ENCODE peak calls at places on chromosomes 12 and 14, in six cellular contexts. M is tibial artery, I is WTC11, P is foreskin fibroblast, V is LNCaP clone FGC, F is type B pancreatic cell. N is an unnamed sample.

GRCh38 chr12:113310489-113310888 is 24.4 kb downstream of the SLC8B1 start:
- DNase-seq in P (no peak), V (no peak), F (no peak), I (no peak), M (no peak), N (no peak)

GRCh38 chr14:80315681-80316080 is 104.4 kb upstream of the DIO2 start:
- DNase-seq in I (no peak), P (no peak), V (no peak), F (no peak), M (no peak), N (no peak)

GRCh38 chr12:112798019-112798760 is 6.6 kb downstream of the RPH3A start:
- DNase-seq in V (no peak), I (no peak), F (no peak), M (no peak), P (no peak), N (no peak)

GRCh38 chr12:45591635-45592034 is 137.9 kb upstream of the ARID2 start:
- DNase-seq in I (no peak), P (no peak), F (no peak), V (no peak), M (no peak), N (no peak)

GRCh38 chr12:56999456-56999855 is 6.9 kb downstream of the ZBTB39 start:
- DNase-seq in V (no peak), P (no peak), I (no peak), M (no peak), F (no peak), N (no peak)

GRCh38 chr12:112979281-112979680 is 962 bp downstream of the OAS2 start:
- DNase-seq in I (no peak), F (no peak), P (no peak), M (no peak), V (no peak), N (no peak)

GRCh38 chr12:94553130-94553519 is 93.5 kb upstream of the CEP83 start:
- DNase-seq in F (no peak), M (no peak), P (peak), V (no peak), I (no peak), N (no peak)

GRCh38 chr12:131896080-131896810 is 1.8 kb downstream of the ULK1 start:
- DNase-seq in P (peak), F (peak), I (peak), V (peak), M (peak), N (peak)

GRCh38 chr12:119620490-119620889 is 26.9 kb downstream of the TMEM233 start:
- DNase-seq in M (no peak), P (no peak), I (no peak), F (no peak), V (no peak), N (no peak)

GRCh38 chr12:94078138-94078723 is 70.1 kb upstream of the PLXNC1 start:
- DNase-seq in P (no peak), V (no peak), M (no peak), F (no peak), I (no peak), N (no peak)

GRCh38 chr14:74509587-74510210 is 16.1 kb downstream of the ISCA2 start:
- DNase-seq in P (no peak), I (no peak), M (peak), F (no peak), V (no peak), N (no peak)

GRCh38 chr14:93960108-93960475 is 16.3 kb downstream of the ASB2 start:
- DNase-seq in P (no peak), M (no peak), I (no peak), F (no peak), V (no peak), N (no peak)

GRCh38 chr12:77841467-77842054 is 10.9 kb downstream of the NAV3 start:
- DNase-seq in M (no peak), V (no peak), F (no peak), P (no peak), I (no peak), N (no peak)

GRCh38 chr12:108670066-108670631 is 36.5 kb upstream of the SELPLG start:
- DNase-seq in F (no peak), P (no peak), I (no peak), V (no peak), M (no peak), N (no peak)

GRCh38 chr14:103597623-103598372 is 31.2 kb upstream of the KLC1 start:
- DNase-seq in P (peak), V (no peak), M (no peak), I (no peak), F (no peak), N (no peak)

GRCh38 chr12:19151298-19151697 is 21.8 kb downstream of the PLEKHA5 start:
- DNase-seq in F (no peak), I (no peak), M (no peak), V (no peak), P (no peak), N (no peak)

GRCh38 chr12:32708926-32709325 is 29.8 kb downstream of the DNM1L start:
- DNase-seq in V (no peak), M (no peak), F (no peak), I (no peak), P (no peak), N (no peak)

GRCh38 chr14:104161601-104162367 is 23.4 kb downstream of the KIF26A start:
- DNase-seq in P (no peak), M (no peak), F (no peak), I (no peak), V (no peak), N (no peak)

GRCh38 chr12:95600567-95600966 is 49.3 kb upstream of the USP44 start:
- DNase-seq in V (no peak), P (no peak), I (no peak), F (no peak), M (no peak), N (no peak)

GRCh38 chr12:18320036-18320617 is 58.8 kb downstream of the PIK3C2G start:
- DNase-seq in M (no peak), I (peak), F (no peak), P (peak), V (no peak), N (peak)

GRCh38 chr12:120010661-120011230 is 21.7 kb downstream of the BICDL1 start:
- DNase-seq in P (no peak), M (no peak), I (no peak), F (no peak), V (no peak), N (no peak)

GRCh38 chr12:89556976-89557375 is 31.1 kb upstream of the POC1B start:
- DNase-seq in M (no peak), I (no peak), V (no peak), F (no peak), P (no peak), N (no peak)

GRCh38 chr12:108304633-108305032 is 34.5 kb downstream of the CMKLR1 start:
- DNase-seq in F (no peak), M (no peak), I (peak), V (no peak), P (no peak), N (no peak)

GRCh38 chr12:59087077-59087673 is 166.9 kb upstream of the LRIG3 start:
- DNase-seq in I (no peak), P (no peak), F (no peak), V (no peak), M (no peak), N (no peak)

GRCh38 chr12:59085680-59086079 is 165.4 kb upstream of the LRIG3 start:
- DNase-seq in V (no peak), F (no peak), P (no peak), M (no peak), I (no peak), N (no peak)

GRCh38 chr12:59086124-59086523 is 165.8 kb upstream of the LRIG3 start:
- DNase-seq in M (no peak), I (no peak), V (no peak), F (no peak), P (no peak), N (no peak)

GRCh38 chr12:59087691-59088090 is 167.4 kb upstream of the LRIG3 start:
- DNase-seq in F (no peak), P (no peak), M (no peak), I (no peak), V (no peak), N (no peak)

DNA sequence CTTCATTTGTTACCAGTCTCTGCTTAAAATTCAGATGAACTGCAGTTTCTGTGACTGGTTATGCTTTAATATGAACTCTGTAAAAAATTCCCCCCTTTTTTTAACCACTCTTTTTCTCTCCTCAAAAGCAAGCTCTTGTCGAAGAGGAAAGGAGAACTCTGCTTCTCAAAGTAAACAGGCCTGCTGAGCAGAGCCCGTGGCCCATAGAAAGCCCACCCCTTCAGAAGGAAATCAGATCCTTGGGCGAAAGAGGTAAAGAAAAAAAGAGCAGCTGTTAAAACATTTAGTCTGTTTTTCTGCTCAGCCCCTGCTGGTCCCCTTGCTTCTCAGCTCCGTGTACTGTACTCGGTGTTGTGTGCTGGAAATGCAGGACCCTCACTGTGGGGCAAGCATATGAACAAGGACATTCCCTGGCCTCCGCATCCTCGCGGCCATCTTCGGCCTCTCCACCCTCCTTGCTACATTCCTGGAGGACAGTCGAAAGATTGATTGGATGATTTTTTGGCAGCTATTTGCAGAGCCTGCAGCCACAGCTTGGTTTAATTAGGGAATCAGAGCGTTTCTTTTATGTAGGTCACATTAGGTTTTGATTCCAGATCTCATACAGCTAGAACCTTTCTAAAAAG is 164.6 kb upstream of the LRIG3 start:
- DNase-seq in V (no peak), I (peak), F (peak), M (no peak), P (peak), N (peak)
- TF ChIP-seq CTCF in V (no peak), I (no peak), F (peak), M (no peak), P (peak), N (no peak)

DNA sequence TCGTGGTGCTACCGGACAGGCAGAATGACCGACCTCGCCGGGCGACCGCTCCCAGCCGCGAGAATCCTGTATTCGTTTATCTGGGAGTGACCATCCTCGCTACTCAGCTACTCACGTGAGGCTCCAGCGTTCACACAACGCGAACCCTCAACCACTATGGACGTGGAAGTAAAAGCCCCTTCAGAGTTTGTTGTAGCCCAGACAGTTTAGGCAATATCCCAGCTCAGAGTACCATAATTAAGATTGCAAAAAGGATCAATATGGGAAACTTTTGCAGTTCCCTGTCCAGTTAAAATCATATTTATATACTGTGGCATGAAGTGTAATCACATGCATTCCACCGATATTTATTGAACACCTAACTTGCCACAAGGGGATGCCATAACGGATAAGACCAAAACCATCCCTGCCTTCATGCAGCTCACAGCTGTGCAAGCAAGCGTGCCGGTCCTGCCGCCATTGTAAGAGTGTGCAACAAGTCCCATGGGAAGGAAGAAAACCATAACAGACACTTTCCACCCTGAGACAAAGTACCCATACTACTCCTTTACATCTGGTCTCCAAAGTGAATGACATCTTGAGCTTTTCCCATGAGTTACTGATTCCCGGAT is 938 bp upstream of the MAX start:
- DNase-seq in F (no peak), V (no peak), M (no peak), P (peak), I (no peak), N (no peak)
- TF ChIP-seq CTCF in F (peak), V (peak), M (no peak), P (peak), I (no peak), N (no peak)

DNA sequence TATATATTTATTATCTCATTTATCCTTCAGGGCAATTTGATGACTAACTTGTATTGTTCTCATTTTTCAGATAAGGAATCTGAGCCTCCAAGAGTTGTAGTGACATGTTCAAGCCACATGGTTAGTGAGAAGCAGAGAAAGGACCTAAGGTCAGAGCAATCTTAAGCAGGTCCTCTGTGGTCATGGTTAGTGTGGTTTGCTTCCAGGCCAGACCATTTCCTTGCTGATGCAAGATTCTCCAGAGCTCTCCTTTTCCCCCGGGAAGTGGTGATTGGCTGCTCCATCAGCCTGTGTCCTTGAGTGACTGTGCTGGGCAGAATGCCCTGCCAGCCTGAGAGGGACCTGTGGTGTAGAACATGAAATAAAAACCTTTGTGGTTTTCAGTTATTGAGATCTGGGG is 141.3 kb downstream of the KTN1 start:
- DNase-seq in I (no peak), P (peak), M (no peak), V (no peak), F (no peak), N (no peak)
- TF ChIP-seq CTCF in I (no peak), P (no peak), M (no peak), V (no peak), F (no peak), N (no peak)

GRCh38 chr14:102485693-102486512 is 23.7 kb downstream of the ANKRD9 start:
- DNase-seq in I (no peak), P (no peak), F (no peak), V (no peak), M (no peak), N (no peak)

GRCh38 chr14:102484316-102484715 is 25.3 kb downstream of the ANKRD9 start:
- DNase-seq in I (no peak), M (no peak), V (no peak), P (no peak), F (no peak), N (no peak)

GRCh38 chr14:102490456-102490855 is 19.1 kb downstream of the ANKRD9 start:
- DNase-seq in V (no peak), F (no peak), P (no peak), M (peak), I (no peak), N (no peak)

GRCh38 chr14:102487204-102487577 is 22.4 kb downstream of the ANKRD9 start:
- DNase-seq in M (peak), I (no peak), V (no peak), P (no peak), F (no peak), N (no peak)

DNA sequence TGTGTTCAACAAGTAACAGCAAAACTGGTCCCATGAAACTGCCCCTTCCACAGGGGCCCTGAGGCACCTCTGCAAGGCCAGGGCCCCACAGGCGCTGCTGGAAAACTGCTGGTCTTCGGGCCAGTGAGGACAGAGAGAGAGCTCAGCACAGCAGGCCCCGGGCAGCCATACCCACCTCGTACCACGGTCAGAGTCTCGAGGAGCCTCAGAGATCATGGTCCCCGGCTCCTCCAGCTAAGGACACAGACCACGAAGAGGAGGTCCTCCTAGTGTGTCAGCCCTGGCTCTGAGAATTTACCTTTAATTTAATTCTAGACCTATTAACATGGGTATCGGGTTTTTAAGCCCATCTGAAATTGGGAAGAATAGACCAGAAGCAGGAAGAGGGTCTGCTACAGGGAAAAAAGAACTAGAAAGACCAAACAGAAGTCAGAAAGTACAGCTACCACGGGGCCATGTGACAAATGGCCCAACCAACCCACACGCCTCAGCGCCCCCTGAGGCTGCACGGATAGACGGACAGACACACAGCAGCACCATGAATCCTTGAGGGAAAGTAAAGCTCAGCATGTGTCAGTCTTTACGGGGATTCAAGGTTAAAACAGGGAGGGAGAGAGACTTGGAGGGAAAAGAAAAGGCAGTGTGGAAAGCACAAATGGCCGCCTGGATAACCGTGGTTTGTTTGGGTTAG is 22.9 kb downstream of the ANKRD9 start:
- DNase-seq in M (peak), V (no peak), P (no peak), I (no peak), F (no peak), N (no peak)
- TF ChIP-seq CTCF in M (no peak), V (no peak), P (no peak), I (no peak), F (no peak), N (no peak)

DNA sequence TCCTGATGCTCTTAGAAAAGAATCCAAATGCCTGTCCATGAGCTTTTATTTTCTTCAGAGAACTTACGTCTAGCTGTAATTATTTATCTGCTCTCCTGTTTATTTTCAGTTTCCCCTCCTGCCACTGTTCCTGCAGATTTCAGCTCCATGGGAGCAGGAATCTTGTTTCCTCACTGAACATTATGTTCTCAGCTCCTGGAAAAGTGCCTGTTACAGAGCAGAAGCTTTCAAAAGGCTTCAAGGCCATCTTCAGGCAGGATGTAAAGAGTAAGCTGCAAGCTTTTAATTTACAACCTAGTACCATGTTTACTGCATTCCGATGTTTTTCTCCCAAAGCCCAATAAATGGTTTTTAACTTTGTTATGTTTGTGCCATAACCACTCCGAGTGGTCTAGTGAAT is 98.4 kb upstream of the BTG1 start:
- DNase-seq in I (no peak), M (no peak), F (no peak), P (peak), V (peak), N (no peak)
- TF ChIP-seq CTCF in I (no peak), M (peak), F (no peak), P (no peak), V (peak), N (no peak)

GRCh38 chr12:76119887-76120286 is 35.4 kb upstream of the NAP1L1 start:
- DNase-seq in I (no peak), P (no peak), V (no peak), F (no peak), M (no peak), N (no peak)

GRCh38 chr12:76111209-76111749 is 26.8 kb upstream of the NAP1L1 start:
- DNase-seq in M (no peak), F (no peak), I (no peak), P (no peak), V (no peak), N (no peak)

GRCh38 chr12:76113800-76114757 is 29.6 kb upstream of the NAP1L1 start:
- DNase-seq in V (no peak), I (no peak), M (no peak), P (no peak), F (no peak), N (no peak)

GRCh38 chr12:76117751-76118150 is 33.3 kb upstream of the NAP1L1 start:
- DNase-seq in P (no peak), V (no peak), F (no peak), I (no peak), M (no peak), N (no peak)

GRCh38 chr12:76117067-76117691 is 32.7 kb upstream of the NAP1L1 start:
- DNase-seq in I (no peak), F (no peak), P (no peak), V (peak), M (no peak), N (no peak)
- TF ChIP-seq CTCF in I (no peak), F (peak), P (no peak), V (peak), M (no peak), N (no peak)

DNA sequence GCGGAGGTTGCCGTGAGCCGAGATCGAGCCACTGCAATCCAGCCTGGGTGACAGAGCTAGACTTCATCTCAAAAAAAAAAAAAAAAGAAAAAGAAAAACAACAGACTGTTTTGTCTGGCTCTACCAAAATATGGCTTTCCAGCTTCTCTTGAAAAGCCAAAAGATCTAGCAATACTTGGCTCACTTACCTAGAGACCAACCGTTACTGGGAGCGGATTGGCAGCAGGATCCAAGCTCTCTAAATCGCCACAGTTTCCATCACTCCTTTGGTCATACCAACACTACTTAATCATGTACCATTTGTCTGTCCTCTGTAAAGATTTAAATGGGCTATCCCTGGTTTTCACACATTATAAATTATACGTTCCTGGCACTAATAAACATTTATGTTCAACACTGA is 87.6 kb upstream of the GPHB5 start:
- DNase-seq in V (no peak), P (no peak), M (no peak), I (no peak), F (no peak), N (no peak)
- TF ChIP-seq CTCF in V (no peak), P (no peak), M (no peak), I (no peak), F (no peak), N (no peak)

GRCh38 chr14:39860837-39861236 is 428.6 kb upstream of the FBXO33 start:
- DNase-seq in P (no peak), M (no peak), F (no peak), V (no peak), I (no peak), N (no peak)
- TF ChIP-seq CTCF in P (no peak), M (no peak), F (no peak), V (no peak), I (no peak), N (no peak)

N was measured in nephron progenitor cell.